ENCODE peak calls at places on chromosomes 2 and 18, in five cellular contexts. I is GM04504, Y is hypothalamus, Z is NCI-H1105 treated with DMSO at 0.1 percent for 48 hours, W is SK-MEL-5. B is an unnamed sample.

GRCh38 chr2:71559828-71560210 is 106.5 kb downstream of the DYSF start:
- DNase-seq in Y (no peak), Z (no peak), W (no peak), I (no peak), B (no peak)

GRCh38 chr2:155382781-155383180 is 684.3 kb downstream of the KCNJ3 start:
- DNase-seq in Y (no peak), W (no peak), I (no peak), Z (no peak), B (no peak)

GRCh38 chr18:45004531-45004930 is 323.8 kb downstream of the SETBP1 start:
- DNase-seq in Z (no peak), Y (no peak), I (no peak), W (no peak), B (no peak)

GRCh38 chr2:111235616-111236015 is 114.9 kb downstream of the BCL2L11 start:
- DNase-seq in I (no peak), W (no peak), Y (no peak), Z (no peak), B (no peak)

GRCh38 chr2:102074167-102074778 is 68.3 kb upstream of the IL1R1 start:
- DNase-seq in W (no peak), Y (no peak), I (no peak), Z (no peak), B (no peak)

GRCh38 chr2:216698895-216699294 is 3.5 kb upstream of the IGFBP5 start:
- DNase-seq in I (peak; percentile 31), Z (peak; percentile 87), Y (no peak), W (peak; percentile 78), B (no peak)

GRCh38 chr2:174009488-174010223 is 44.5 kb upstream of the SP3 start:
- DNase-seq in Z (no peak), I (no peak), Y (no peak), W (no peak), B (no peak)

GRCh38 chr2:189304360-189304759 is 124.8 kb upstream of the COL5A2 start:
- DNase-seq in Y (no peak), W (peak; percentile 5), I (no peak), Z (no peak), B (no peak)

GRCh38 chr18:12408247-12408869 is 629 bp downstream of the PRELID3A start:
- DNase-seq in Z (no peak), W (peak; percentile 30), I (no peak), Y (no peak), B (no peak)

GRCh38 chr2:160358051-160358450 is 135.6 kb downstream of the RBMS1 start:
- DNase-seq in Z (no peak), W (no peak), I (peak; percentile 70), Y (no peak), B (no peak)

GRCh38 chr2:181465686-181466375 is 8.6 kb downstream of the ITGA4 start:
- DNase-seq in I (peak; percentile 74), Y (no peak), W (no peak), Z (no peak), B (no peak)

GRCh38 chr2:71455011-71455740 is 1.8 kb downstream of the DYSF start:
- DNase-seq in Y (no peak), I (no peak), Z (no peak), W (no peak), B (no peak)

GRCh38 chr2:147760984-147761383 is 83.8 kb upstream of the ACVR2A start:
- DNase-seq in Z (no peak), Y (no peak), I (no peak), W (no peak), B (no peak)

GRCh38 chr18:22558945-22559385 is 141.2 kb upstream of the CTAGE1 start:
- DNase-seq in I (no peak), W (no peak), Y (no peak), Z (no peak), B (no peak)

GRCh38 chr2:31219131-31219969 is 2.0 kb upstream of the CAPN14 start:
- DNase-seq in Z (no peak), I (no peak), W (no peak), Y (no peak), B (no peak)

GRCh38 chr2:155060906-155061305 is 362.4 kb downstream of the KCNJ3 start:
- DNase-seq in Z (no peak), I (no peak), Y (no peak), W (no peak), B (no peak)

GRCh38 chr2:96329416-96329815 is 4.3 kb downstream of the ITPRIPL1 start:
- DNase-seq in Y (no peak), Z (peak; percentile 61), W (peak; percentile 40), I (peak; percentile 47), B (peak; percentile 76)

GRCh38 chr2:71578665-71579371 is 125.5 kb downstream of the DYSF start:
- DNase-seq in I (peak; percentile 25), Y (peak; percentile 77), W (peak; percentile 75), Z (no peak), B (peak; percentile 60)

GRCh38 chr2:221467610-221468009 is 104.5 kb downstream of the EPHA4 start:
- DNase-seq in Z (no peak), Y (no peak), I (no peak), W (no peak), B (no peak)

GRCh38 chr2:200324362-200324761 is 17.9 kb downstream of the SPATS2L start:
- DNase-seq in W (no peak), Y (no peak), I (no peak), Z (no peak), B (no peak)

GRCh38 chr2:26479971-26480750 is 2.2 kb upstream of the OTOF start:
- DNase-seq in Z (no peak), I (no peak), Y (no peak), W (no peak), B (no peak)

GRCh38 chr2:222819722-222820333 is 41.0 kb upstream of the ACSL3 start:
- DNase-seq in Y (no peak), Z (no peak), W (no peak), I (peak; percentile 16), B (no peak)

GRCh38 chr2:207338220-207338607 is 172.5 kb upstream of the KLF7 start:
- DNase-seq in Z (no peak), W (peak; percentile 82), Y (no peak), I (no peak), B (no peak)

GRCh38 chr18:80229766-80230745 is 17.3 kb downstream of the PARD6G start:
- DNase-seq in Y (no peak), W (no peak), Z (no peak), I (no peak), B (no peak)

GRCh38 chr2:235414422-235414821 is 79.4 kb upstream of the AGAP1 start:
- DNase-seq in Z (peak; percentile 95), W (peak; percentile 7), I (no peak), Y (no peak), B (no peak)

GRCh38 chr2:9212661-9213411 is 6.2 kb downstream of the ASAP2 start:
- DNase-seq in Y (no peak), I (no peak), W (no peak), Z (no peak), B (no peak)

GRCh38 chr2:102253140-102253752 is 58.1 kb upstream of the IL1RL1 start:
- DNase-seq in Z (no peak), I (no peak), Y (no peak), W (no peak), B (no peak)

GRCh38 chr2:241011751-241012510 is 13.5 kb downstream of the SNED1 start:
- DNase-seq in Y (no peak), W (no peak), Z (no peak), I (no peak), B (no peak)

GRCh38 chr2:223032187-223033142 is 19.5 kb upstream of the KCNE4 start:
- DNase-seq in I (no peak), Y (no peak), W (no peak), Z (no peak), B (no peak)

GRCh38 chr2:169509230-169509917 is at the start of gene KLHL41:
- DNase-seq in Y (no peak), W (no peak), I (no peak), Z (no peak), B (no peak)

GRCh38 chr2:223759569-223760430 is 77.6 kb downstream of the AP1S3 start:
- DNase-seq in W (peak; percentile 28), Z (no peak), Y (no peak), I (no peak), B (no peak)

GRCh38 chr18:49447810-49448745 is 12.4 kb downstream of the DYM start:
- DNase-seq in Y (no peak), I (no peak), Z (peak; percentile 58), W (peak; percentile 84), B (peak; percentile 15)

GRCh38 chr2:17538844-17539554 is 1.5 kb upstream of the VSNL1 start:
- DNase-seq in W (peak; percentile 4), I (no peak), Z (peak; percentile 66), Y (peak; percentile 1), B (no peak)

GRCh38 chr2:126855606-126856005 is 43.1 kb upstream of the TEX51 start:
- DNase-seq in I (no peak), Y (no peak), Z (no peak), W (no peak), B (no peak)

GRCh38 chr2:238573065-238573778 is 146.5 kb downstream of the ASB1 start:
- DNase-seq in W (peak; percentile 42), I (no peak), Y (no peak), Z (no peak), B (no peak)

GRCh38 chr18:52677991-52678390 is 338.0 kb downstream of the DCC start:
- DNase-seq in Z (peak; percentile 9), W (no peak), Y (no peak), I (no peak), B (no peak)

GRCh38 chr18:11482271-11482670 is 127.1 kb upstream of the SLC35G4 start:
- DNase-seq in Y (no peak), Z (no peak), W (no peak), I (no peak), B (no peak)

GRCh38 chr2:240191001-240191400 is 50.5 kb upstream of the OTOS start:
- DNase-seq in I (no peak), Y (no peak), Z (no peak), W (no peak), B (no peak)